ENCODE peak calls at places on chromosomes 1 and 21, in six cellular contexts. C is central memory CD4-positive, alpha-beta T cell; L is stimulated activated CD4-positive, alpha-beta T cell treated with anti-CD3 and anti-CD28 coated beads, TNF-alpha, amount 100 ng/mL, for 24 hours; T is K562; P is GM19239; X is lung microvascular endothelial cell. W is an unnamed sample.

GRCh38 chr1:2507744-2508155 is 18.6 kb downstream of the PANK4 start:
- DNase-seq in X (no peak), L (no peak), P (no peak), C (no peak), T (no peak), W (no peak)

GRCh38 chr21:42688226-42688840 is 34.9 kb downstream of the PDE9A start:
- DNase-seq in X (no peak), C (no peak), L (no peak), T (no peak), P (no peak), W (no peak)

GRCh38 chr1:45409243-45409642 is 69.0 kb upstream of the MUTYH start:
- DNase-seq in X (no peak), L (no peak), P (no peak), C (no peak), T (no peak), W (no peak)

GRCh38 chr1:83581747-83582146 is 417.2 kb downstream of the TTLL7 start:
- DNase-seq in T (no peak), P (no peak), C (no peak), X (no peak), L (no peak), W (no peak)

GRCh38 chr1:202101182-202101581 is 21.5 kb upstream of the GPR37L1 start:
- DNase-seq in C (no peak), X (no peak), T (no peak), L (no peak), P (no peak), W (no peak)

GRCh38 chr1:202200669-202201068 is 7.1 kb downstream of the LGR6 start:
- DNase-seq in X (no peak), T (no peak), C (no peak), P (no peak), L (no peak), W (no peak)

GRCh38 chr1:15406911-15407559 is 2.7 kb upstream of the EFHD2 start:
- DNase-seq in P (no peak), L (no peak), C (no peak), X (peak), T (no peak), W (no peak)

GRCh38 chr1:71463144-71463543 is 382.3 kb upstream of the ZRANB2 start:
- DNase-seq in T (no peak), L (no peak), P (no peak), C (no peak), X (no peak), W (no peak)

GRCh38 chr1:15385420-15385819 is 24.3 kb upstream of the EFHD2 start:
- DNase-seq in X (no peak), T (no peak), L (no peak), P (no peak), C (no peak), W (no peak)

GRCh38 chr21:42566524-42567180 is 53.0 kb downstream of the SLC37A1 start:
- DNase-seq in X (no peak), P (no peak), T (no peak), L (no peak), C (no peak), W (no peak)

GRCh38 chr1:6967431-6968079 is 182.3 kb downstream of the CAMTA1 start:
- DNase-seq in T (no peak), P (no peak), C (no peak), L (no peak), X (no peak), W (no peak)

GRCh38 chr1:106937104-106937503 is 119.4 kb upstream of the PRMT6 start:
- DNase-seq in T (no peak), P (no peak), X (peak), C (no peak), L (no peak), W (no peak)

W was measured in naive B cell.